ENCODE peak calls at places on chromosome 9, in nine cellular contexts. F is GM12865; L is stimulated activated naive CD4-positive, alpha-beta T cell; A is memory B cell; P is fibroblast of lung; C is cardiac fibroblast; M is WERI-Rb-1; E is progenitor cell of endocrine pancreas; J is stimulated activated CD8-positive, alpha-beta memory T cell treated with anti-CD3 and anti-CD28 coated beads, Interleukin-15, amount 100 ng/mL, for 1 hour. V is an unnamed sample.

GRCh38 chr9:133998915-133999580 is 6.9 kb upstream of the VAV2 start:
- DNase-seq in L (no peak), F (no peak), J (no peak), A (no peak), P (peak; percentile 20), M (no peak), E (no peak), C (peak; percentile 22), V (no peak)

GRCh38 chr9:7819984-7820383 is 20.4 kb upstream of the DMAC1 start:
- DNase-seq in F (no peak), M (no peak), A (no peak), P (no peak), L (no peak), C (no peak), J (no peak), E (no peak), V (no peak)

GRCh38 chr9:99980578-99980977 is 74.1 kb downstream of the STX17 start:
- DNase-seq in P (no peak), E (no peak), M (no peak), J (no peak), C (no peak), L (no peak), F (no peak), A (no peak), V (peak; percentile 45)

GRCh38 chr9:108743901-108744371 is 111.8 kb downstream of the ACTL7B start:
- DNase-seq in J (no peak), M (peak; percentile 51), L (no peak), A (no peak), P (no peak), E (no peak), F (no peak), C (no peak), V (no peak)

GRCh38 chr9:2157277-2158105 is 142.3 kb downstream of the SMARCA2 start:
- DNase-seq in J (no peak), P (peak; percentile 62), C (peak; percentile 61), A (no peak), M (no peak), E (no peak), F (peak; percentile 71), L (no peak), V (peak; percentile 51)

GRCh38 chr9:89878687-89879086 is 273.9 kb downstream of the GADD45G start:
- DNase-seq in F (no peak), J (no peak), P (peak; percentile 21), E (no peak), A (no peak), M (no peak), L (no peak), C (no peak), V (no peak)

GRCh38 chr9:112404367-112404979 is 24.6 kb downstream of the HSDL2 start:
- DNase-seq in M (no peak), F (no peak), P (peak; percentile 46), A (no peak), L (no peak), E (no peak), J (no peak), C (peak; percentile 73), V (no peak)

GRCh38 chr9:85182381-85182780 is 512.9 kb downstream of the NTRK2 start:
- DNase-seq in C (peak; percentile 38), P (no peak), M (no peak), J (no peak), F (no peak), A (no peak), L (no peak), E (no peak), V (no peak)

GRCh38 chr9:93675336-93676150 is 99.2 kb downstream of the PHF2 start:
- DNase-seq in L (no peak), M (peak; percentile 10), P (no peak), C (no peak), J (no peak), A (no peak), E (no peak), F (no peak), V (no peak)

GRCh38 chr9:132162764-132163456 is 1.1 kb downstream of the NTNG2 start:
- DNase-seq in A (no peak), F (no peak), E (no peak), M (peak; percentile 65), J (no peak), C (no peak), L (no peak), P (no peak), V (no peak)

GRCh38 chr9:128887049-128887448 is 5.1 kb downstream of the LRRC8A start:
- DNase-seq in A (no peak), C (no peak), J (no peak), L (no peak), F (no peak), E (no peak), M (no peak), P (no peak), V (no peak)

GRCh38 chr9:20022410-20022809 is 233.6 kb upstream of the SLC24A2 start:
- DNase-seq in A (no peak), F (no peak), P (peak; percentile 57), L (no peak), C (peak; percentile 13), J (no peak), M (no peak), E (no peak), V (no peak)

GRCh38 chr9:107064378-107064777 is 201.4 kb downstream of the ZNF462 start:
- DNase-seq in P (no peak), E (no peak), C (no peak), F (no peak), M (no peak), A (no peak), L (no peak), J (no peak), V (no peak)

GRCh38 chr9:9790216-9790872 is 822.5 kb downstream of the PTPRD start:
- DNase-seq in E (no peak), C (peak; percentile 5), A (peak; percentile 20), P (peak; percentile 33), M (peak; percentile 48), F (peak; percentile 58), L (no peak), J (no peak), V (no peak)

GRCh38 chr9:79489241-79490000 is 82.3 kb upstream of the TLE4 start:
- DNase-seq in A (no peak), J (no peak), C (peak; percentile 71), P (peak; percentile 35), F (no peak), L (no peak), E (no peak), M (no peak), V (peak; percentile 54)

GRCh38 chr9:126291925-126292324 is 34.7 kb upstream of the MVB12B start:
- DNase-seq in P (no peak), E (no peak), M (no peak), A (no peak), F (no peak), L (no peak), J (no peak), C (no peak), V (no peak)

GRCh38 chr9:95981741-95982390 is 106.4 kb downstream of the ERCC6L2 start:
- DNase-seq in C (no peak), J (no peak), E (no peak), P (no peak), M (peak; percentile 62), L (peak; percentile 58), F (no peak), A (no peak), V (peak; percentile 71)

GRCh38 chr9:122377241-122378164 is 6.7 kb downstream of the PTGS1 start:
- DNase-seq in J (no peak), F (no peak), M (no peak), P (no peak), L (no peak), A (no peak), E (no peak), C (no peak), V (peak; percentile 25)

GRCh38 chr9:113228130-113228665 is 6.9 kb downstream of the SLC31A1 start:
- DNase-seq in A (no peak), J (no peak), F (no peak), C (no peak), M (no peak), E (no peak), L (peak; percentile 73), P (no peak), V (no peak)

GRCh38 chr9:97880336-97880735 is 27.3 kb downstream of the FOXE1 start:
- DNase-seq in P (peak; percentile 53), E (no peak), A (no peak), L (no peak), C (peak; percentile 62), J (no peak), F (no peak), M (no peak), V (no peak)

GRCh38 chr9:38690574-38690973 is 29.4 kb downstream of the FAM240B start:
- DNase-seq in C (no peak), P (no peak), M (no peak), A (no peak), J (no peak), L (no peak), E (no peak), F (no peak), V (no peak)

GRCh38 chr9:7234144-7234543 is 476.4 kb downstream of the KDM4C start:
- DNase-seq in P (peak; percentile 28), C (peak; percentile 53), M (peak; percentile 32), J (no peak), F (peak; percentile 61), E (no peak), A (no peak), L (no peak), V (peak; percentile 12)

GRCh38 chr9:134301387-134302129 is 24.7 kb upstream of the RXRA start:
- DNase-seq in A (no peak), J (no peak), M (no peak), P (no peak), F (peak; percentile 89), E (no peak), L (no peak), C (no peak), V (no peak)

GRCh38 chr9:16031971-16032370 is 479.1 kb downstream of the CCDC171 start:
- DNase-seq in L (no peak), E (no peak), F (no peak), J (no peak), C (peak; percentile 20), M (no peak), P (no peak), A (no peak), V (no peak)

GRCh38 chr9:72588336-72588735 is 66.9 kb downstream of the TMC1 start:
- DNase-seq in A (no peak), C (peak; percentile 87), E (no peak), F (no peak), J (no peak), M (no peak), L (no peak), P (peak; percentile 54), V (no peak)

GRCh38 chr9:129323376-129323998 is 145.4 kb upstream of the IER5L start:
- DNase-seq in C (no peak), L (no peak), A (no peak), F (no peak), J (no peak), E (no peak), M (no peak), P (no peak), V (no peak)

GRCh38 chr9:127105805-127106492 is 16.5 kb downstream of the ANGPTL2 start:
- DNase-seq in L (no peak), J (no peak), C (no peak), P (no peak), F (no peak), M (no peak), A (no peak), E (no peak), V (no peak)

GRCh38 chr9:110912701-110913291 is 125.5 kb downstream of the LPAR1 start:
- DNase-seq in E (no peak), M (no peak), P (peak; percentile 82), A (no peak), J (no peak), C (peak; percentile 72), F (no peak), L (no peak), V (no peak)

GRCh38 chr9:91117959-91118651 is 243.6 kb downstream of the AUH start:
- DNase-seq in L (no peak), C (peak; percentile 90), F (no peak), J (no peak), A (no peak), E (no peak), M (peak; percentile 59), P (peak; percentile 95), V (no peak)

GRCh38 chr9:28365020-28365640 is 791.8 kb upstream of the C9orf72 start:
- DNase-seq in J (no peak), C (no peak), E (no peak), F (no peak), L (no peak), M (peak; percentile 15), A (no peak), P (no peak), V (no peak)

GRCh38 chr9:37295796-37296195 is 126.7 kb upstream of the GRHPR start:
- DNase-seq in C (no peak), E (no peak), F (no peak), A (no peak), J (no peak), L (no peak), P (no peak), M (no peak), V (peak; percentile 36)